ENCODE peak calls at places on chromosomes 11 and 22, in seven cellular contexts. L is activated CD8-positive, alpha-beta T cell treated with anti-CD3 and anti-CD28 coated beads for 36 hours; W is cardiac muscle cell; A is body of pancreas; O is BE2C; D is PC-3; N is thoracic aorta. X is an unnamed sample.

GRCh38 chr22:23063539-23064380 is 6.6 kb upstream of the GNAZ start:
- DNase-seq in L (no peak), W (no peak), A (no peak), O (peak), D (no peak), N (no peak), X (no peak)

GRCh38 chr11:18452927-18453326 is 2.7 kb upstream of the LDHAL6A start:
- DNase-seq in L (no peak), W (no peak), A (no peak), O (no peak), D (peak), N (no peak), X (no peak)

GRCh38 chr11:76745561-76746207 is 37.5 kb upstream of the TSKU start:
- DNase-seq in L (no peak), W (no peak), A (no peak), O (no peak), D (no peak), N (no peak), X (no peak)

GRCh38 chr22:17264321-17265052 is 45.3 kb upstream of the ADA2 start:
- DNase-seq in L (no peak), W (peak), A (no peak), O (peak), D (no peak), N (no peak), X (peak)

GRCh38 chr11:126282361-126282741 is 542 bp upstream of the TIRAP start:
- DNase-seq in L (peak), W (peak), A (peak), O (peak), D (peak), N (no peak), X (no peak)

GRCh38 chr11:104705475-104706195 is 192.6 kb downstream of the CASP12 start:
- DNase-seq in L (peak), W (peak), A (peak), O (no peak), D (peak), N (no peak), X (no peak)

GRCh38 chr11:126339073-126339865 is 16.2 kb upstream of the ST3GAL4 start:
- DNase-seq in L (no peak), W (no peak), A (no peak), O (no peak), D (no peak), N (no peak), X (no peak)

GRCh38 chr11:71999360-71999759 is 651 bp downstream of the IL18BP start:
- DNase-seq in L (no peak), W (peak), A (no peak), O (no peak), D (no peak), N (no peak), X (no peak)

GRCh38 chr11:26741036-26741435 is 19.2 kb upstream of the SLC5A12 start:
- DNase-seq in L (no peak), W (peak), A (no peak), O (no peak), D (no peak), N (no peak), X (no peak)

GRCh38 chr22:37079668-37080171 is 28.2 kb downstream of the KCTD17 start:
- DNase-seq in L (peak), W (peak), A (peak), O (no peak), D (no peak), N (no peak), X (no peak)

GRCh38 chr11:10906521-10906920 is 48.7 kb upstream of the ZBED5 start:
- DNase-seq in L (no peak), W (no peak), A (no peak), O (no peak), D (peak), N (no peak), X (no peak)

GRCh38 chr11:61889831-61890230 is 1.5 kb downstream of the FADS3 start:
- DNase-seq in L (no peak), W (no peak), A (no peak), O (no peak), D (no peak), N (no peak), X (no peak)

GRCh38 chr11:61890536-61891330 is 612 bp downstream of the FADS3 start:
- DNase-seq in L (peak), W (peak), A (peak), O (peak), D (peak), N (peak), X (no peak)

GRCh38 chr11:61893981-61894380 is 2.6 kb upstream of the FADS3 start:
- DNase-seq in L (no peak), W (peak), A (no peak), O (no peak), D (peak), N (no peak), X (no peak)

GRCh38 chr11:61891331-61892084 is at the start of gene FADS3:
- DNase-seq in L (peak), W (peak), A (peak), O (peak), D (peak), N (peak), X (peak)

GRCh38 chr11:61892085-61892370 is 683 bp upstream of the FADS3 start:
- DNase-seq in L (no peak), W (no peak), A (no peak), O (no peak), D (no peak), N (no peak), X (no peak)
- TF ChIP-seq CTCF in L (no peak), W (peak), A (no peak), O (no peak), D (no peak), N (no peak), X (no peak)

GRCh38 chr11:362642-363442 is 6.5 kb upstream of the B4GALNT4 start:
- DNase-seq in L (no peak), W (no peak), A (no peak), O (no peak), D (no peak), N (no peak), X (no peak)

GRCh38 chr11:365831-366230 is 3.5 kb upstream of the B4GALNT4 start:
- DNase-seq in L (no peak), W (no peak), A (no peak), O (no peak), D (no peak), N (no peak), X (no peak)

GRCh38 chr11:364991-365390 is 4.3 kb upstream of the B4GALNT4 start:
- DNase-seq in L (no peak), W (no peak), A (no peak), O (no peak), D (no peak), N (no peak), X (no peak)

GRCh38 chr11:360326-361280 is 8.7 kb upstream of the B4GALNT4 start:
- DNase-seq in L (no peak), W (no peak), A (no peak), O (no peak), D (no peak), N (no peak), X (no peak)

GRCh38 chr11:363948-364761 is 5.1 kb upstream of the B4GALNT4 start:
- DNase-seq in L (peak), W (no peak), A (peak), O (peak), D (peak), N (no peak), X (no peak)
- TF ChIP-seq CTCF in L (peak), W (peak), A (peak), O (no peak), D (peak), N (no peak), X (peak)

DNA sequence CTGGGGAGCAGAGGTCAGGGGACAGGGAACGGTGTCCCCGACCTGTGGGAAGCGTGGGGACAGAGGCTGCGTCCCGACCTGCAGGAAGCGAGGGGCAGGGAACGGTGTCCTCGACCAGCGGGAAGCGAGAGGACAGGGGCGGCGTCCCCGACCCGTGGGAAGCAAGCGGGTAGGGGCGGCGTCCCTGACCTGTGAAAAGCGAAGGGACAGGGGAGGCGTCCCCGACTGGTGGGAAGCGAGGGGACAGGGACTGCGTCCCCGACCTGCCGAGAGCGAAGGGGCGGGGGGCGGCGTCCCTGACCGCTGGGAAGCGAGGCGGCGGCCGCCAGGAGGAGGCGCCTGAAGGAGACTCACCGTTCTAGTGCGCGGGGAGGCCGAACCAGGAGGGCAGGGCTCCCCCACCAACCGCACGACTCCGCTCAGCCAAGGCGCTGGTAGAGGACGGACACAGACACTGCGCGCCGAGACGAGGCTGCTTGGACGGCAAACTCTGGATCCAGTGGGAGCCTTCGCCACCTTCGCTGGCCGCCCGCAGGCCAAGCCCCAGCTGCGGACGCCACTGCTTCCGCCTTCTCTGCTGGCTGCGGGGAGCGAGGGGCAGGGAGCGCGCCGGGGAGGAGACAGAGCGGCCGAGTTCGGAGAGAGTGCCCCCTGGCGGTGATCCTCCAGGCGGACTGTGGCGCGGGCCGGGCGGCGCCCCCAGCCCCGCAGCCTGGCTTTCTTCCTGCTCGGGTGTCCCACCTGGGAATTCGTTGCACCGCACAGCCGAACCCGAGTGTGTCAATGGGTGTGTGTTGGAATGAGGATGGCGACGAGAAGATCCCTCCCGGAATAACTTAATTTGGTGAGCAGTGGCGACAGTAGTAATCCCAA is at the start of gene TRAF6:
- DNase-seq in L (peak), W (peak), A (peak), O (peak), D (peak), N (peak), X (peak)
- TF ChIP-seq CTCF in L (peak), W (peak), A (peak), O (peak), D (peak), N (peak), X (peak)

DNA sequence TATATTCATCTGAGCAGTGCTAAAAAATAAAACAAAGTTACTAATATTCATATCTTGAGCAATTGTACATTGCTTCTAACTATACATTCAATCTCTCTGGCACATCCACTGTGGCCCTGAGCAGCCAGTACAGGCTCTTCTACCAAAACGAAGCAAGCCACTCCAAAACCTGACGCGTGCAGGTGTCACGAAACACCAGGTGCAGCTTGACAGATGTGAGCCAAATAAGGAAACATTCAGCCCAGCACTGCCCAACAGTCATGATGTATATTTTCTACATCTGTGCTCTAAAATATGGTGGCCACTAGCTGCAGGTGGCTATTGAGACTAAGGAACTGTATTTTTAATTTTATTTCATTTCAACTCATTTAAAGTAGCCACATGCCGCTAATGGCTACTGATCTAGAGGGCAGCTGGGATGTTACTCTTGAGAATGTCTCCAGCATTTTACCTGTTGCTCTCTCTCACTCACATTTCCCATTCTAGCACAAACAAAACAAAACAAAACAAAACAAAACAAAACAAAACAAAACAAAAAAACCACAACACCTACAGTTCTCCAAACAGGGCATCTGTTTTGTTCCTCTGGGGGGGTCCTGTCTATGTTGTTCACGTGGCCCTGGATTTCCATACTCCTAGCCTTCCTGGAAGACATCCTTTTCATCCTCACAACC is 77.7 kb downstream of the LARGE1 start:
- DNase-seq in L (no peak), W (no peak), A (no peak), O (no peak), D (no peak), N (no peak), X (no peak)
- TF ChIP-seq CTCF in L (no peak), W (no peak), A (no peak), O (no peak), D (no peak), N (no peak), X (no peak)

DNA sequence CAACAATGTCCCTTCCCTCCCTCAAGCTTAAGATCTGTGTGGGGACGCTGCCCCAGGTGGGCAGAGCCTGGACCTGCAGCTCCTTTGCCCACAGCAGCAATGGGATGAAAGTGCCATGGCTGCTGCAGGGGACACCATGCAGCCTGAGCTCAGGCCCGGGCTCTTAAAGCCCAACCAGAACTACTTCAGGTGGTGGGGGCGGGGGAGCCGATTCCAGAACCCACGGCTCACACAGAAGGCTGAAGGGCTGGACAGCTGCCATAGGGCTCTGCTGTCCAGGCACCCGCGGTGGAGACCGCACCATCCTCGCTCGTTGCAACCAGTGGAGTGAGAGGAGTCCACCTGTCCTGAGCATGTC is 12.5 kb downstream of the CHID1 start:
- DNase-seq in L (no peak), W (peak), A (no peak), O (peak), D (peak), N (no peak), X (no peak)
- TF ChIP-seq CTCF in L (no peak), W (peak), A (no peak), O (peak), D (peak), N (no peak), X (peak)

GRCh38 chr11:68872216-68873003 is 30.7 kb upstream of the CPT1A start:
- DNase-seq in L (no peak), W (peak), A (no peak), O (no peak), D (peak), N (no peak), X (no peak)

GRCh38 chr11:68868221-68868620 is 26.5 kb upstream of the CPT1A start:
- DNase-seq in L (no peak), W (no peak), A (no peak), O (no peak), D (no peak), N (no peak), X (no peak)

GRCh38 chr11:68867067-68867466 is 25.4 kb upstream of the CPT1A start:
- DNase-seq in L (no peak), W (no peak), A (no peak), O (peak), D (no peak), N (no peak), X (no peak)

GRCh38 chr11:68865241-68865640 is 23.5 kb upstream of the CPT1A start:
- DNase-seq in L (no peak), W (no peak), A (no peak), O (no peak), D (no peak), N (no peak), X (no peak)

DNA sequence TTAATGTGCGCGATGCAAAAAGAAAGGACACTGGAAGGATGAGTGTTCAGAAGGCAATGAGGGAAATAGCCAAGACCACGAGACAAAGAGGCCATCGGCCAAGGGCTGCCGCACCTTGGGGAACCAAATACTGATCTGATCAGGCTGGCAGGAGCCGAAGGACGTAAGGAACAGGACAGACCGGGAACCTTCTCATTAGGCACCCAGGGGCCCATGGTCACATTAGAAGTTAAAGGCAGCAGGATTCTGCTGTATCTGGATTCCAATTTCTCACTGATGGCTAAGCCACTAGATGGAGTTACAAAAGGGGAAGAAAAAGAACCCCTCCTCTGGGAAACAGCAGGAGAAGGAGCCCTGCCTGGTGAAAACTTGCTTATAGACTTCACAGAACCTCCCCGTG is 28.8 kb upstream of the CPT1A start:
- DNase-seq in L (no peak), W (no peak), A (no peak), O (no peak), D (peak), N (no peak), X (no peak)
- TF ChIP-seq CTCF in L (no peak), W (no peak), A (no peak), O (no peak), D (peak), N (no peak), X (no peak)

GRCh38 chr11:86274503-86274902 is 27.5 kb upstream of the HIKESHI start:
- DNase-seq in L (no peak), W (no peak), A (no peak), O (peak), D (no peak), N (no peak), X (no peak)
- TF ChIP-seq CTCF in L (peak), W (peak), A (no peak), O (peak), D (peak), N (no peak), X (no peak)